ENCODE peak calls at places on chromosomes 16 and 17, in five cellular contexts. J is choroid plexus epithelial cell, O is Caco-2, I is A549, E is HL-60. Z is an unnamed sample.

GRCh38 chr16:48105976-48106375 is 49.8 kb downstream of the ABCC12 start:
- DNase-seq in J (no peak), O (no peak), I (no peak), E (no peak), Z (no peak)

GRCh38 chr17:45334231-45334630 is 17.4 kb upstream of the MAP3K14 start:
- DNase-seq in J (no peak), O (peak), I (no peak), E (no peak), Z (no peak)

GRCh38 chr17:78289802-78290363 is 58.5 kb downstream of the TMEM235 start:
- DNase-seq in J (peak), O (peak), I (peak), E (peak), Z (peak)

GRCh38 chr16:27920391-27920891 is 143.1 kb downstream of the GSG1L start:
- DNase-seq in J (peak), O (peak), I (peak), E (no peak), Z (no peak)

GRCh38 chr16:56807011-56807675 is 57.9 kb upstream of the SLC12A3 start:
- DNase-seq in J (peak), O (peak), I (peak), E (no peak), Z (peak)

GRCh38 chr16:87492721-87493554 is at the start of gene ZCCHC14:
- DNase-seq in J (peak), O (peak), I (peak), E (peak), Z (peak)

GRCh38 chr16:86929149-86929871 is 351.0 kb downstream of the FOXL1 start:
- DNase-seq in J (peak), O (no peak), I (no peak), E (no peak), Z (peak)

GRCh38 chr17:60631119-60631518 is 31.1 kb downstream of the PPM1D start:
- DNase-seq in J (peak), O (no peak), I (no peak), E (no peak), Z (no peak)

GRCh38 chr16:28324235-28324886 is 32.0 kb downstream of the SBK1 start:
- DNase-seq in J (no peak), O (peak), I (peak), E (no peak), Z (no peak)

GRCh38 chr16:53817117-53817516 is 113.2 kb downstream of the FTO start:
- DNase-seq in J (peak), O (no peak), I (peak), E (no peak), Z (peak)

GRCh38 chr16:89031715-89032659 is 55.0 kb upstream of the CBFA2T3 start:
- DNase-seq in J (no peak), O (no peak), I (no peak), E (peak), Z (no peak)

GRCh38 chr16:72138064-72138572 is 33.8 kb downstream of the PMFBP1 start:
- DNase-seq in J (no peak), O (no peak), I (no peak), E (no peak), Z (no peak)

GRCh38 chr17:41739661-41740352 is 5.4 kb upstream of the HAP1 start:
- DNase-seq in J (no peak), O (no peak), I (peak), E (no peak), Z (peak)

GRCh38 chr17:44221862-44222111 is 2.3 kb upstream of the UBTF start:
- DNase-seq in J (no peak), O (no peak), I (no peak), E (no peak), Z (no peak)

GRCh38 chr17:80187090-80187489 is 17.3 kb downstream of the CARD14 start:
- DNase-seq in J (peak), O (no peak), I (peak), E (no peak), Z (peak)

GRCh38 chr17:77737442-77738265 is 220.8 kb upstream of the TNRC6C start:
- DNase-seq in J (no peak), O (no peak), I (no peak), E (no peak), Z (no peak)

GRCh38 chr17:74212262-74212912 is 984 bp upstream of the TTYH2 start:
- DNase-seq in J (no peak), O (no peak), I (no peak), E (no peak), Z (peak)

GRCh38 chr16:8914098-8914497 is 31.9 kb downstream of the LITAFD start:
- DNase-seq in J (no peak), O (no peak), I (no peak), E (no peak), Z (no peak)

GRCh38 chr17:75181608-75182318 is 996 bp downstream of the SUMO2 start:
- DNase-seq in J (peak), O (no peak), I (no peak), E (peak), Z (no peak)

GRCh38 chr17:34156741-34157589 is 98.1 kb upstream of the CCL2 start:
- DNase-seq in J (no peak), O (no peak), I (no peak), E (no peak), Z (no peak)

GRCh38 chr16:56423584-56424403 is 1.6 kb downstream of the AMFR start:
- DNase-seq in J (peak), O (no peak), I (no peak), E (peak), Z (peak)

GRCh38 chr16:58299757-58300349 is 5.0 kb upstream of the PRSS54 start:
- DNase-seq in J (peak), O (no peak), I (peak), E (peak), Z (peak)

GRCh38 chr17:27247071-27247957 is 46.6 kb upstream of the WSB1 start:
- DNase-seq in J (peak), O (no peak), I (peak), E (no peak), Z (peak)

GRCh38 chr17:44556114-44556853 is 1.0 kb upstream of the FZD2 start:
- DNase-seq in J (peak), O (peak), I (peak), E (no peak), Z (peak)

GRCh38 chr17:74960739-74961342 is 11.7 kb downstream of the HID1 start:
- DNase-seq in J (peak), O (peak), I (peak), E (peak), Z (peak)

GRCh38 chr16:31477220-31478216 is 5.4 kb upstream of the SLC5A2 start:
- DNase-seq in J (no peak), O (peak), I (peak), E (no peak), Z (no peak)

DNA sequence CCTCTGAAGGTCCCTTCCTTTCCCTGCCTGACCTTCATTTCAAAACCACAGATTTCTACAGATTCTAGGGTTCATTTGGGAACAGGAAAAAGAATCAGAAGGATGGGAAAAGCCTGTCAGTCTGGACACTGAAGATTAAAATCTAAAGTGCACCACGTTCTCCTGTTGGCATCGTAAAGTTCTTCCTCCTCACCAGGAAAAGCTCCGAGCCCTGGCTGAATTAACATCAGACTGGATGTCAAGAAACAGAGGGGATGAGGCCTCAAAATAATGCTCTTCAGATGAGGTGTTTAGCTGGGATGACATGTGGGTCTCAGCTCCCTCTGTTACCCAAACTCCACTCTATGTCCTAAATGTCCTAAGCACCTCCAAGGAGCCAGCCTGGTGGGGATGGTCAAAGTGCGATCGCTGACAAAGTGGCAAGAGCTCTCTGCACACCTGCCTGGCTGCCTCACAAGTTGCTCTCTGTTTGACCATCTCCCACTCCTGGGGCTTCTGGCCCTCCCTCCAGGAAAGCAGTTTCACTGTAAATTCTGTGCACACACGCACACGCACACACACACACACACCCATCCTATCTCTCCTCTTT is 1.9 kb downstream of the PITPNA start:
- DNase-seq in J (no peak), O (no peak), I (no peak), E (no peak), Z (no peak)
- H3K4me3 ChIP-seq in J (peak), O (no peak), I (no peak), E (no peak), Z (peak)

DNA sequence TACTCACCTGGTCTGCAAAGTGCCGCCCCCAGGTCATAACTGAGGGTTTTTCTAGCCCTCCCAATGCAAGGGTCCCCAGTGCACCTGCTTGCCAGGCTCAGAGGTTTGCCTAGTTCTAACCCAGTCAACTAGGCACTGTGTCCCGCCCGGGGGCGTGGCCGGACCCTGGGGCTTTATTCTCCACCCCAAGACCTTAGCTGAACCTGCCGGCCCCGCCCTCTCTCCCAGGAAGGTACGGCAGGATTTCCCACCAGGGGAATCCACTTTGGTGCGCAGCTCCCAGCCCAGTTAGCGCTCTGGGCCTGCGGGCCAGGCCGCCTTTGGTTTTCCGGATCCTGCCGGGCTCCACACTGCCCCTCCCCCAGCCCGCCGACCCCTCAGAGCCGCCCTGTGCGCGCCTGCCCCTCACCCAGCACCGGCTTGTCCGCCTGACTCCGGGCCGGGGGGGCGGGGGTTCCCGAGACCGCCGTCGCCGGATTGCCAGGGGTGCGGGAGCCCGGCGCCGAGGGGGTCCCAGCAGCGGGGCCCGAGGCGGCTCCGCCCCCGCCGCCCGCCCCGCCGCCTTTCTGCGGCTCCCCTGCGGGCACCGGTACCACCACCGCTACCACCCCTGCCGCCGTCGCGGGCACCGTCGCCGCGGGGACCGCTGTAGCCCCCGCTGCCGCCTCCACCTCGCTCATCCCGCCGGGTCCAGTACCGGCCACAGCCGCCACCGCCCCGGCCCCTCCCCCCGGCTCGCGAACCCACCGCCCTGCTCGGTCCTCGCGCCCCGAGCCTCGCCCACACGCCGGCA is 422 bp downstream of the YBX2 start:
- DNase-seq in J (no peak), O (peak), I (no peak), E (no peak), Z (no peak)
- H3K4me3 ChIP-seq in J (no peak), O (peak), I (peak), E (no peak), Z (no peak)

DNA sequence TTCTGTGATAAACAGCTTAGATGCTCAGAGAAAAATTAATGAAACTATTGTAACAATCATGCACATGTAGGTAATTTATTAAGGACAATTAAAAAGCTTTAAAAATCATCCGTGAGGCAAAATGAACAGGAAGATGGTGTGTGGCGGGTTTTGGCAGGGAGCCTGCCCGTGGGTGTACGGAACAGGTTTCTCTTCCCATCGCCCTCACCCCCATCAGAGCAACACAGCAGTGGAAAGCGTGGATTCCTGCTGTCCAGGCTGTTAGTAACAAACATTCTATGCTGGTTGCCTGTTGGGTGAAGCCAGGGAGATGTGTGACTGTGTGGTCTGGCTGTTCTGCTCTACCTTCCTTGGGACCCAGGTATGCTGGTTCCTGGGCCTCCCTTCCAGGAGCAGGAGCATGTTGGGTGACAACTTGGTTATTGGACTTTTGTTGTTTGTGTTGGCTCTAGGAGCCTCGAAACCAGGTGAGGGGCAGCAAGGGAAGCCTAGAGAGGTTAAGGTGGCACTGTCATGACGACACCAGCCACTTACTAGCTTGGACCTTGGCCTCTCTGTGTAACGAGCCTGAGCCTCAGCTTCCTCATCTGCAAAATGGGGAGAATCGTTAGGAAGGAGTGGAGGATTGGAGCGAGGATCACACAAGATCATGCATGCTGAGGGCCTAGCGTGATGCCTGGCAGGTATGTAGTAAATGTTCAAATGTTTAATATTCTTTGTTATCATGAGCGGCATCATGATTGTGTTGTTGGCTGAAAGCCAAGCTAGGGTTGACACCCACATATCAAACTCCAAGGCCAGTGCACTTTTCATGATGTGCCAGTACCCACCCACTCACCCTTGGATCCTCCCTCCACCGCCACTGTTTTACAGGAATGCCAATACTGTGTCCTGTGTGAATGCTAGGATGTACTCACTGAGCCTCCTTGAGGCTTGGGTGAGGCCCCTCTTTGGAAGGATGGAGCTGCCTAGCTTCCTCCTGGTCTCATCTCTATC is 192.3 kb downstream of the MSI2 start:
- DNase-seq in J (no peak), O (no peak), I (no peak), E (no peak), Z (no peak)
- H3K4me3 ChIP-seq in J (no peak), O (no peak), I (no peak), E (no peak), Z (no peak)

DNA sequence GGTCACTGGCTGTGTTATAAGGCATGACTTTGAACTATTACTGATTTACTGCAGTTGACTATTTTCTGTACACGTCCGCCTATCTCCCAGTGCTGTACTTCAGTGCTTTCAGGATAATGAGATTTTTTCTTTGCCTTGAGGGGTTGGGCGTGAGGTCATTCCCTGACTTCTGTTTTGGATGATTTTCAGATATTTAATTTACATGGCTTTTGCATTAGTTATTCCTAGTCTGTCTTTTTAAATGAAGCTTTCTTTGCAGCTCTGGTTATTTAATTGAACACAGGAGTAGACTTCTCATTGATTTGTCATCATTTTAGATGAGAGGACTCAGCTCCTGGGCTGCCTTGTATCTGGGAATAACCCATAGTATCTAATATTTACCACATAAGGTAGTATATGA is 23.7 kb downstream of the WIPF2 start:
- DNase-seq in J (no peak), O (no peak), I (no peak), E (no peak), Z (no peak)
- H3K4me3 ChIP-seq in J (no peak), O (no peak), I (no peak), E (no peak), Z (no peak)

GRCh38 chr16:85515319-85515745 is 97.8 kb upstream of the GSE1 start:
- DNase-seq in J (no peak), O (no peak), I (no peak), E (no peak), Z (no peak)
- H3K4me3 ChIP-seq in J (no peak), O (peak), I (peak), E (no peak), Z (peak)

DNA sequence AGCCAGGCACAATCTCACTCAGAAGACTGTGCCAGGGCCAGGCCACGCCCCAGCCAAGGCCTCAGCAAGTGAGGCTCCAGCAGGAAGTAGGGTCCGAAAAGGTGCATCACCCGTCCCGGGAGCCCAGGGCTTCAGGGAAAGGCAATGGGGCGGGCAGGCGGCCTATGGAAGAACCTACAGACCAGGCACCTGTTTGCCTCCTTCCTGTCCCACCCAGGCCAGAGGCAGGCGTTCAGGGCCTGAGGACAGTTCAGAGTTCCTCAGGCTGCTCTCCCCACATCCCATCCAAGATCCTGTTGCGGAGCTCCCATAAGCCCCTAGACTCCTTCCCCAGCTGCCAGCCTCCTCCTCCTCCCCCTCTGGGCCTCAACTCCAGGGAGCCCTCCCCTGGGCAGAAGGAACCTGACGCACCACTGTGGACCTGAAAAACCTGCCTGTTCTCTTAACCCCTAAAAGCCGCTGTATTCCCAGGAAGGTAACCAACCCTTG is 2.3 kb downstream of the CLUH start:
- DNase-seq in J (no peak), O (no peak), I (peak), E (peak), Z (peak)
- H3K4me3 ChIP-seq in J (no peak), O (no peak), I (peak), E (peak), Z (peak)

GRCh38 chr17:64115871-64116534 is 13.9 kb downstream of the ERN1 start:
- DNase-seq in J (peak), O (no peak), I (peak), E (no peak), Z (peak)
- H3K4me3 ChIP-seq in J (no peak), O (no peak), I (no peak), E (no peak), Z (peak)

GRCh38 chr16:68128577-68129305 is 43.6 kb downstream of the NFATC3 start:
- DNase-seq in J (peak), O (no peak), I (no peak), E (no peak), Z (peak)

GRCh38 chr16:68136515-68136914 is 51.3 kb downstream of the NFATC3 start:
- DNase-seq in J (no peak), O (no peak), I (no peak), E (no peak), Z (no peak)

GRCh38 chr16:68131813-68132706 is 46.9 kb downstream of the NFATC3 start:
- DNase-seq in J (no peak), O (no peak), I (no peak), E (no peak), Z (no peak)

GRCh38 chr16:68130520-68130919 is 45.4 kb downstream of the NFATC3 start:
- DNase-seq in J (no peak), O (no peak), I (no peak), E (no peak), Z (no peak)

GRCh38 chr16:68134644-68135043 is 49.5 kb downstream of the NFATC3 start:
- DNase-seq in J (no peak), O (no peak), I (no peak), E (no peak), Z (no peak)
- H3K4me3 ChIP-seq in J (no peak), O (no peak), I (no peak), E (no peak), Z (no peak)

GRCh38 chr16:980595-980854 is 1.0 kb upstream of the SOX8 start:
- DNase-seq in J (no peak), O (no peak), I (no peak), E (no peak), Z (no peak)
- H3K4me3 ChIP-seq in J (no peak), O (peak), I (peak), E (no peak), Z (peak)

GRCh38 chr17:48590603-48591161 is 641 bp upstream of the HOXB3 start:
- DNase-seq in J (no peak), O (no peak), I (no peak), E (no peak), Z (no peak)
- H3K4me3 ChIP-seq in J (no peak), O (no peak), I (no peak), E (no peak), Z (no peak)

Z was measured in fibroblast of the aortic adventitia.